ENCODE peak calls at places on chromosomes 6 and 20, in ten cellular contexts. U is ovary, M is A549, G is suprapubic skin, W is stomach, J is tibial nerve, R is H1, F is esophagus muscularis mucosa, O is HepG2, A is transverse colon. T is an unnamed sample. For H3K4me1, the result is how much of the 10 kb centered on the place peaks cover.

GRCh38 chr6:110813813-110814487 is 1.3 kb downstream of the CDK19 start:
- DNase-seq in U (no peak), M (peak), G (no peak), W (no peak), J (no peak), R (no peak), F (no peak), O (no peak), A (peak), T (no peak)

GRCh38 chr20:35000311-35000921 is 44.7 kb downstream of the MYH7B start:
- DNase-seq in U (no peak), M (no peak), G (no peak), W (no peak), J (no peak), R (no peak), F (no peak), O (no peak), A (no peak), T (peak)

GRCh38 chr6:17281497-17282481 is 628 bp downstream of the RBM24 start:
- DNase-seq in U (peak), M (no peak), G (peak), W (no peak), J (no peak), R (peak), F (no peak), O (no peak), A (peak), T (peak)

GRCh38 chr6:163414367-163415175 is at the start of gene QKI:
- DNase-seq in U (peak), M (no peak), G (peak), W (peak), J (peak), R (peak), F (no peak), O (peak), A (peak), T (peak)

GRCh38 chr6:35474129-35474977 is 6.2 kb downstream of the RPL10A start:
- DNase-seq in U (no peak), M (no peak), G (no peak), W (no peak), J (no peak), R (peak), F (no peak), O (no peak), A (no peak), T (no peak)

GRCh38 chr20:58634121-58634817 is 16.8 kb upstream of the STX16 start:
- DNase-seq in U (peak), M (no peak), G (peak), W (no peak), J (no peak), R (no peak), F (no peak), O (no peak), A (no peak), T (no peak)

GRCh38 chr6:80304014-80304413 is 197.5 kb downstream of the BCKDHB start:
- DNase-seq in U (no peak), M (no peak), G (no peak), W (no peak), J (no peak), R (no peak), F (no peak), O (no peak), A (no peak), T (no peak)

GRCh38 chr6:31010393-31011060 is at the start of gene MUC22:
- DNase-seq in U (no peak), M (no peak), G (peak), W (no peak), J (no peak), R (no peak), F (no peak), O (no peak), A (no peak), T (no peak)

GRCh38 chr6:14728396-14729024 is 517.4 kb upstream of the JARID2 start:
- DNase-seq in U (peak), M (no peak), G (peak), W (no peak), J (no peak), R (no peak), F (no peak), O (no peak), A (peak), T (peak)

GRCh38 chr6:158465747-158466146 is 94.1 kb upstream of the TMEM181 start:
- DNase-seq in U (no peak), M (no peak), G (no peak), W (no peak), J (no peak), R (no peak), F (no peak), O (no peak), A (no peak), T (no peak)

GRCh38 chr6:159103396-159104162 is 58.8 kb upstream of the TAGAP start:
- DNase-seq in U (no peak), M (no peak), G (no peak), W (no peak), J (no peak), R (no peak), F (no peak), O (no peak), A (no peak), T (no peak)

GRCh38 chr6:139164001-139164400 is 29.1 kb downstream of the HECA start:
- DNase-seq in U (no peak), M (no peak), G (no peak), W (no peak), J (no peak), R (no peak), F (no peak), O (no peak), A (no peak), T (no peak)

GRCh38 chr6:63805808-63806572 is 170.4 kb downstream of the PHF3 start:
- DNase-seq in U (no peak), M (peak), G (no peak), W (no peak), J (no peak), R (no peak), F (no peak), O (peak), A (no peak), T (peak)

GRCh38 chr6:21138359-21139094 is 455.0 kb upstream of the SOX4 start:
- DNase-seq in U (no peak), M (no peak), G (no peak), W (no peak), J (no peak), R (no peak), F (no peak), O (no peak), A (no peak), T (no peak)

GRCh38 chr6:109998159-109998785 is 20.2 kb downstream of the GPR6 start:
- DNase-seq in U (no peak), M (no peak), G (no peak), W (no peak), J (no peak), R (no peak), F (no peak), O (no peak), A (no peak), T (no peak)

GRCh38 chr6:115914098-115914497 is 146.6 kb downstream of the FRK start:
- DNase-seq in U (no peak), M (no peak), G (no peak), W (no peak), J (no peak), R (no peak), F (no peak), O (no peak), A (no peak), T (no peak)

GRCh38 chr20:38935967-38936407 is 9.8 kb downstream of the FAM83D start:
- DNase-seq in U (no peak), M (no peak), G (no peak), W (no peak), J (no peak), R (no peak), F (no peak), O (no peak), A (no peak), T (no peak)

GRCh38 chr6:43038727-43039126 is 14.9 kb downstream of the CUL7 start:
- DNase-seq in U (no peak), M (no peak), G (no peak), W (no peak), J (no peak), R (no peak), F (no peak), O (no peak), A (no peak), T (no peak)

GRCh38 chr6:148760568-148761531 is 14.0 kb downstream of the UST start:
- DNase-seq in U (peak), M (no peak), G (peak), W (peak), J (peak), R (peak), F (peak), O (no peak), A (peak), T (peak)

GRCh38 chr20:53032021-53033001 is 60.2 kb downstream of the TSHZ2 start:
- DNase-seq in U (peak), M (no peak), G (no peak), W (no peak), J (no peak), R (no peak), F (no peak), O (no peak), A (no peak), T (no peak)

GRCh38 chr6:158868122-158868480 is 48.9 kb upstream of the EZR start:
- DNase-seq in U (no peak), M (no peak), G (no peak), W (no peak), J (no peak), R (no peak), F (no peak), O (no peak), A (no peak), T (no peak)

GRCh38 chr6:71290611-71291010 is 2.0 kb downstream of the OGFRL1 start:
- DNase-seq in U (no peak), M (no peak), G (no peak), W (no peak), J (no peak), R (no peak), F (no peak), O (no peak), A (no peak), T (no peak)

GRCh38 chr6:96059586-96059985 is 43.8 kb downstream of the FUT9 start:
- DNase-seq in U (no peak), M (no peak), G (no peak), W (no peak), J (no peak), R (no peak), F (no peak), O (no peak), A (no peak), T (no peak)

GRCh38 chr6:64270083-64270482 is 634.5 kb downstream of the PHF3 start:
- DNase-seq in U (no peak), M (no peak), G (no peak), W (no peak), J (no peak), R (no peak), F (no peak), O (no peak), A (no peak), T (no peak)

GRCh38 chr6:125843593-125843992 is 52.8 kb downstream of the NCOA7 start:
- DNase-seq in U (no peak), M (no peak), G (no peak), W (no peak), J (no peak), R (no peak), F (no peak), O (no peak), A (no peak), T (no peak)

GRCh38 chr20:31671324-31671723 is 33.6 kb downstream of the COX4I2 start:
- DNase-seq in U (no peak), M (no peak), G (no peak), W (no peak), J (no peak), R (no peak), F (no peak), O (no peak), A (no peak), T (no peak)

GRCh38 chr20:31669876-31670275 is 32.2 kb downstream of the COX4I2 start:
- DNase-seq in U (no peak), M (no peak), G (no peak), W (no peak), J (no peak), R (no peak), F (no peak), O (no peak), A (no peak), T (no peak)

GRCh38 chr20:31673435-31673834 is 35.7 kb downstream of the COX4I2 start:
- DNase-seq in U (no peak), M (no peak), G (no peak), W (no peak), J (no peak), R (no peak), F (no peak), O (no peak), A (no peak), T (no peak)

GRCh38 chr20:31667315-31668285 is 29.9 kb downstream of the COX4I2 start:
- DNase-seq in U (no peak), M (no peak), G (no peak), W (no peak), J (no peak), R (no peak), F (no peak), O (no peak), A (no peak), T (no peak)

GRCh38 chr20:31670371-31671228 is 32.9 kb downstream of the COX4I2 start:
- DNase-seq in U (peak), M (no peak), G (peak), W (peak), J (peak), R (no peak), F (no peak), O (no peak), A (peak), T (peak)
- H3K4me1 ChIP-seq in U (under half), M (half or more), G (half or more), W (half or more), J (half or more), R (under half), F (half or more), O (half or more), A (half or more), T (half or more)

DNA sequence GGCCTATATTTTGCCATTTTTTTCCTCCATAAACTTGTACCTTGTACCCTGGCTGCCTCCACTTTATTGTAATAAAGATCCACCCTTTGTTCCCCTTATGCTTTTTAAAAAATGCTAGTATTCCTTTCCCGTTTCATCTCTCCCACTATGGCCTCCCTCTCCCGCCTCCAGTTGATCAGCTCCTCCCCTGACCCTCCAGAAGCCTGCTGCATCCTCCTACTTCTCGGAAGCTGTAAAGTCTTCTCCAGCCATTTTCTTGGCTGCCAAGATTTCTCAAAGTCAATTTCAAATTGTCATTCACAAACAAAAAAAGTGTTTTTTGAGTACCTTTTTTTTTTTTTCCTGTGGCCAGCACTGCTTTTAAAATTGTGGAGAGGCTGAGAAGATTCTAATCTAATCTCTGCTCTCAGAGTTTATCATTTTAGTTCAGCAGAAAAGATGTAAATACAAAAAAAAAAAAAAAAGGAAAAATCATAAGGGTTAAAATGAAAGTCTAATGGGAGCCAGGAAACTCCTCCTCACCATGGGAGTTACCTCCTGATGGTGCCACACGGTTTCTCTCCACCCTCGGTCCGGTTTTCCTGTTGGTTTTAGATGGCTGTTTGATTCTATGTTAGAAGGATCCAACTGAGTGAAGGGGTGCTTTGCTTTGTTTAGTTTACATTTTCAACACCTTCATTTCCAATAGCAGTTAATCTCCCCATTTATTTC is 103.0 kb upstream of the KCNK16 start:
- DNase-seq in U (no peak), M (no peak), G (no peak), W (no peak), J (no peak), R (no peak), F (peak), O (no peak), A (no peak), T (no peak)
- TF ChIP-seq EP300 in U (no peak), M (no peak), G (no peak), W (no peak), J (no peak), R (no peak), F (no peak), O (no peak), A (no peak), T (no peak)

GRCh38 chr6:122025104-122025503 is 374.3 kb upstream of the HSF2 start:
- DNase-seq in U (no peak), M (no peak), G (no peak), W (no peak), J (no peak), R (no peak), F (no peak), O (no peak), A (no peak), T (no peak)

GRCh38 chr6:122028933-122029332 is 370.5 kb upstream of the HSF2 start:
- DNase-seq in U (no peak), M (no peak), G (no peak), W (no peak), J (no peak), R (no peak), F (no peak), O (no peak), A (no peak), T (no peak)

GRCh38 chr6:122026572-122027369 is 372.7 kb upstream of the HSF2 start:
- DNase-seq in U (no peak), M (no peak), G (no peak), W (no peak), J (no peak), R (no peak), F (no peak), O (no peak), A (no peak), T (no peak)
- H3K4me1 ChIP-seq in U (under half), M (under half), G (under half), W (under half), J (under half), R (under half), F (under half), O (under half), A (under half), T (under half)

DNA sequence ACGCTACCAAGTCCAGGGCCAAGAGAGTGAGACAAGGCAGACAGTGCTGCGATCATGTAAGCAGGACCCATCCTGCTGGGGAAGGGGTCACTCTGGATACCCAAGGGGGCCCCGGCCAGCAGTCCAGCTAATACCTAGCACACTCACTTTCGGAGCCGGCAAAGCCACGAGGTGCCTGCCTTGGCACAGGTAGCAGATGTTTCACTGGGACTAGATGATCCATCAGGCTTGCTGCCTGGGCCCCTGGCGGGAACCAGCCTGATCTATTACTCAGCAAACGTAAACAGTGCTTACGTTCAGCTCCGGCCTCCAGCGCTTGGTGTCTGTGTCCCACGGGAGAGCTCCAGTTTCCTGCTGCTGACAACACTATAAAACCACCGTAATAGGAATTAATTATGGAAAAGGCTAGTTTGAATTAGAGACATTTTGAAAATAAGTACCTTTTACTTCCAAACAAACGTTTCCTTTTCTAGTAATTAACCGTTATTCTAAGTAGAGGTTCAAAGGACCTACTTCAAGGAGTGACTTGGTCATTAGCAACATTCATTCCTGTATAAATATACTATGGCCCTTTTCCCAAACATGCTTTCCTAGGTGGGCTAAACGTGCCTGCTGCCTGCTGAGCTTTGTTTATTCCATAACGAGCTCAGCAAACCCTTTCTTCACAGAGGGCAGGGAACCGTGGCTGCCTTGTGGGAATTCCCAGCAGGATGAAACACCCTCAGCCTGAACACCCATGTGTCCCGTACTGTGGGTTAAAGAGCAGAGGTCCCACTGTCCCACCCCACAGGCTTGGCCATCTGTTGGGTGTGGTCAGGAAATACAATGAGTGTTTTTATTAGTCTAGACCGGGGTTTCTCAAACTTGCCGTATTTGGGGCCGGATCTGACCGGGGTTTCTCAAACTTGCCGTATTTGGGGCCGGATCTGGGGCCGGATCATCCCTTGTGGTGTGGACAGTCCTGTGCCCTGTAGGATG is 18.4 kb downstream of the SLC22A23 start:
- DNase-seq in U (no peak), M (peak), G (no peak), W (no peak), J (no peak), R (no peak), F (no peak), O (peak), A (peak), T (no peak)
- TF ChIP-seq EP300 in U (no peak), M (no peak), G (no peak), W (no peak), J (no peak), R (no peak), F (peak), O (no peak), A (no peak), T (no peak)

GRCh38 chr20:43844778-43845614 is 69.7 kb upstream of the TOX2 start:
- DNase-seq in U (no peak), M (no peak), G (no peak), W (no peak), J (no peak), R (peak), F (no peak), O (no peak), A (no peak), T (peak)
- H3K4me1 ChIP-seq in U (under half), M (under half), G (under half), W (under half), J (under half), R (under half), F (under half), O (under half), A (under half), T (under half)